ENCODE peak calls at places on chromosomes 4 and X, in nine cellular contexts. C is SK-N-SH, U is neural progenitor cell, W is psoas muscle, F is GM12878, M is MG63, P is BE2C, G is AG04450, X is breast epithelium. V is an unnamed sample.

GRCh38 chr4:151486166-151486565 is 77.2 kb downstream of the FHIP1A start:
- DNase-seq in P (no peak), M (no peak), F (no peak), C (no peak), W (no peak), X (no peak), U (no peak), G (no peak), V (no peak)

GRCh38 chr4:98113005-98113404 is 30.3 kb downstream of the STPG2 start:
- DNase-seq in C (no peak), M (no peak), X (no peak), W (no peak), P (peak), U (peak), F (no peak), G (no peak), V (peak)

GRCh38 chrX:15471016-15471415 is 22.1 kb downstream of the PIR start:
- DNase-seq in U (peak), C (peak), M (peak), F (peak), P (peak), W (peak), G (no peak), X (peak), V (peak)

GRCh38 chrX:47321386-47321785 is 49.0 kb upstream of the ZNF157 start:
- DNase-seq in P (no peak), F (no peak), W (peak), U (peak), X (no peak), G (no peak), M (no peak), C (no peak), V (no peak)

GRCh38 chr4:14632041-14632440 is 370.2 kb upstream of the CPEB2 start:
- DNase-seq in X (no peak), W (no peak), M (no peak), C (peak), F (no peak), G (no peak), U (no peak), P (no peak), V (peak)

GRCh38 chr4:55127521-55127920 is 2.1 kb upstream of the KDR start:
- DNase-seq in P (no peak), X (no peak), W (no peak), C (no peak), G (no peak), U (no peak), M (no peak), F (no peak), V (no peak)

GRCh38 chrX:45715787-45716186 is 515.1 kb upstream of the DIPK2B start:
- DNase-seq in C (no peak), F (no peak), M (peak), G (no peak), U (no peak), P (no peak), X (no peak), W (no peak), V (peak)

GRCh38 chr4:51932261-51932660 is 87.9 kb downstream of the LRRC66 start:
- DNase-seq in P (no peak), X (no peak), C (no peak), U (no peak), M (peak), W (no peak), G (no peak), F (no peak), V (no peak)

GRCh38 chr4:26412381-26413372 is 77.6 kb downstream of the CCKAR start:
- DNase-seq in X (no peak), F (no peak), U (peak), W (no peak), C (no peak), P (no peak), M (peak), G (no peak), V (no peak)

GRCh38 chrX:23276475-23276874 is 58.2 kb upstream of the PTCHD1 start:
- DNase-seq in G (no peak), P (no peak), U (no peak), C (no peak), W (no peak), F (no peak), X (no peak), M (no peak), V (no peak)

GRCh38 chr4:117678861-117679260 is 355.4 kb upstream of the NDST3 start:
- DNase-seq in C (no peak), X (no peak), U (no peak), P (no peak), M (no peak), F (no peak), W (no peak), G (no peak), V (no peak)

GRCh38 chrX:21974011-21974385 is 33.5 kb downstream of the SMS start:
- DNase-seq in U (no peak), M (no peak), G (no peak), W (no peak), C (no peak), F (peak), P (no peak), X (no peak), V (no peak)

GRCh38 chrX:13692771-13693231 is 3.9 kb downstream of the RAB9A start:
- DNase-seq in U (no peak), C (no peak), G (no peak), W (no peak), X (no peak), F (no peak), M (no peak), P (no peak), V (no peak)

GRCh38 chrX:12970691-12971202 is 4.2 kb upstream of the TMSB4X start:
- DNase-seq in X (no peak), W (no peak), P (no peak), G (no peak), C (no peak), M (no peak), F (peak), U (peak), V (peak)

GRCh38 chrX:13827693-13828092 is 10.8 kb upstream of the GPM6B start:
- DNase-seq in G (no peak), X (no peak), P (no peak), F (no peak), U (no peak), C (no peak), M (no peak), W (no peak), V (no peak)

DNA sequence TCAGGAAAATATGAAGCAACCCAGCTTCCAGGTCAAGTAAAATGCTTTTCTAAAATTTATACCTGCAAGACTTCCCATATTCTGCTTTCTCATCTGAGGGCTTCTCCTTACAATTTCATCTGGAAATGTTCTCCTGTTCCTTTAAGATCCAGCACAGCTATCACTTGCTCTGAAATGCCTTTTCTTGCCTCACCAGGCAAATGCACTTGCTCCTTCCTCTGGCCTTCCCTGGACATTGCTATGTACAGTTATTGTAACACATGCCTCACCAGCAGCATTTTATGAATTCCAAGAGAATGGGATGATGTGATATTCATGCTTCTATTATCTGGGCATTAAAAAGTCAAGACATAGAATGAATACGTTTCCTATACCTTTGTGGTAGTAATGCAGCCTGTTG is 842.1 kb upstream of the INTU start:
- DNase-seq in C (no peak), P (no peak), G (no peak), W (no peak), U (no peak), X (no peak), F (no peak), M (no peak), V (no peak)
- H3K4me3 ChIP-seq in C (no peak), P (no peak), G (no peak), W (no peak), U (no peak), X (no peak), F (no peak), M (no peak), V (no peak)

DNA sequence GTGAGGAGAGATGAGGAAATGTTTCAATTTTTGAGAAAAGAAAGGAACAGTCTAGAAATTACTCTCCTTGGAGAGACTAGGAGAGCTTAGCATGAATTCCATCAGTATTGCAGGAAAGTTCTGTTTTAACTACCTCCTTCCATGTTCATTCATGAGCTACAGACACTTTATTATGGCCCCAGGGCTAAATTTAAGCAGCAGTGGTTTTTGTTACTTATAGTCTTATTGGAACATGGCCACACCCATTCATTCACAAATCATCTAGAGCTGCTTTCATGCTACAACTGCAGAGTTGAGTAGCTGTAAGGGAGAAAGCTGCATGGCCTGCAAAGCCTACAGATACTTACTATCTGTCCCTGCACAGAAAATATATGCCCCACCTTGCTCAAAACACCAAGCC is 81.7 kb downstream of the SHISA3 start:
- DNase-seq in P (no peak), F (no peak), G (no peak), W (no peak), M (no peak), U (no peak), X (no peak), C (no peak), V (no peak)
- H3K4me3 ChIP-seq in P (no peak), F (no peak), G (no peak), W (no peak), M (no peak), U (no peak), X (no peak), C (no peak), V (no peak)

DNA sequence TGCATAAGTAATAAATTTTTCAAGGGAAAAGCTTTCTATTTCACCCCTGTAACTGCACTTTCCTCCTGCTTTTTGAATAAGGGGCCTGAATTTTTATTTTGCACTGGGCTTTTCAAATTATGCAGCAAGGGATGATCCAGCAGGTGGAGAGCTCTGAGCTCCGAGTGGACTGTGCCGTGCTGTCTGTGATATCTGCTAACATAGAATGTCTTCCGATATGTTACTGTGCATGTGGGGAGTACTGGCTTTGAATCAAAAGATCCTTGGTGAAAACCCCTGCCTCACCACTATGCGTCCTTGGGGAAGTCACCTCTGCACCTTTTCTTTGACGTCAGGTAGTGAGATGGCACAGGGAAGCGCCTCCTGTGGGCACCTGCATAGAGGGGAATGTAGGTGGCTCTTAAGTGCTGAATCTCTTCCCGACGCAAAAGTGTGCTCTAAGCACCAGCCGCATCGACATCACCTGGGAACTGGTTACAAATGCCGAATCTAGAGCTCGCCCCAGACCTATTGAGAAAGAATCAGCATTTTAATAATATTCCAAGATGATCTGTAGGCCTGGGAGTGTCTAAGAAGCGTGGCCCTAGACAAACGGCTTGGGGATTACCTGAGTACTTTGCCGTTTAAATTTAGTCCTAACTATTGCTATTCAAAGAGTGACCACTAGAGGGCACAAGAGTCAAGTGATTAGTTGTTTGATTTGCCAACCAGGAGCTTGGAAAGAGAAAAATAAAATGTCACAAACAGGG is 19.2 kb upstream of the WFS1 start:
- DNase-seq in F (peak), P (no peak), M (no peak), G (peak), U (peak), W (no peak), C (peak), X (no peak), V (peak)
- H3K4me3 ChIP-seq in F (no peak), P (peak), M (no peak), G (no peak), U (peak), W (no peak), C (peak), X (no peak), V (no peak)

GRCh38 chrX:19121898-19122640 is at the start of gene ADGRG2:
- DNase-seq in U (peak), P (peak), C (peak), M (peak), X (no peak), W (no peak), F (no peak), G (no peak), V (peak)
- H3K4me3 ChIP-seq in U (peak), P (peak), C (no peak), M (peak), X (peak), W (peak), F (no peak), G (peak), V (peak)